ENCODE peak calls at places on chromosome 16, in nine cellular contexts. V is cardiac muscle cell, S is uterus, J is neuronal stem cell, U is DND-41, K is testis, H is adipocyte, F is upper lobe of right lung, I is ovary. W is an unnamed sample. For H3K4me1, the result is how much of the 10 kb centered on the place peaks cover.

GRCh38 chr16:72197556-72197955 is 25.6 kb upstream of the PMFBP1 start:
- DNase-seq in J (no peak), K (no peak), V (no peak), H (no peak), I (no peak), S (no peak), F (no peak), U (no peak), W (no peak)

GRCh38 chr16:66695935-66696668 is 441 bp downstream of the CMTM4 start:
- DNase-seq in S (peak), K (peak), F (peak), H (no peak), J (peak), V (no peak), I (peak), U (no peak), W (peak)

GRCh38 chr16:30104492-30104891 is 8.5 kb upstream of the YPEL3 start:
- DNase-seq in V (no peak), I (no peak), H (no peak), U (no peak), J (no peak), K (no peak), S (no peak), F (peak), W (no peak)

GRCh38 chr16:85246473-85246872 is 134.2 kb upstream of the CIBAR2 start:
- DNase-seq in K (no peak), I (no peak), U (no peak), H (no peak), F (no peak), V (no peak), J (no peak), S (no peak), W (no peak)

GRCh38 chr16:86577314-86577971 is 906 bp upstream of the FOXL1 start:
- DNase-seq in S (no peak), U (no peak), I (no peak), V (no peak), F (no peak), H (no peak), J (no peak), K (no peak), W (no peak)

GRCh38 chr16:84898447-84898846 is 78.7 kb downstream of the CRISPLD2 start:
- DNase-seq in S (no peak), F (no peak), H (no peak), K (no peak), J (no peak), U (no peak), V (no peak), I (no peak), W (no peak)

GRCh38 chr16:27918755-27919154 is 144.8 kb downstream of the GSG1L start:
- DNase-seq in U (no peak), H (no peak), S (no peak), F (no peak), I (no peak), J (no peak), V (no peak), K (peak), W (no peak)

GRCh38 chr16:6297666-6298435 is 1034.8 kb upstream of the RBFOX1 start:
- DNase-seq in H (no peak), U (no peak), J (no peak), F (no peak), V (no peak), K (no peak), I (no peak), S (no peak), W (no peak)

GRCh38 chr16:53912155-53912554 is 208.2 kb downstream of the FTO start:
- DNase-seq in H (no peak), V (no peak), J (no peak), F (no peak), S (no peak), K (no peak), I (no peak), U (no peak), W (no peak)

GRCh38 chr16:48432136-48432535 is 46.9 kb upstream of the SIAH1 start:
- DNase-seq in S (no peak), F (no peak), V (no peak), J (no peak), H (no peak), I (no peak), U (no peak), K (no peak), W (no peak)

GRCh38 chr16:67142342-67142741 is 8.5 kb downstream of the B3GNT9 start:
- DNase-seq in F (no peak), H (no peak), K (no peak), U (no peak), J (no peak), S (no peak), V (no peak), I (no peak), W (no peak)

GRCh38 chr16:72202014-72202413 is 30.1 kb upstream of the PMFBP1 start:
- DNase-seq in I (no peak), J (no peak), S (no peak), V (no peak), K (no peak), H (no peak), U (no peak), F (no peak), W (no peak)

GRCh38 chr16:31568577-31569359 is 41.1 kb downstream of the AHSP start:
- DNase-seq in S (peak), H (peak), I (no peak), J (no peak), K (peak), U (no peak), V (peak), F (peak), W (peak)

GRCh38 chr16:22120440-22120839 is 28.1 kb downstream of the VWA3A start:
- DNase-seq in H (no peak), F (no peak), U (no peak), K (no peak), J (no peak), S (no peak), I (no peak), V (no peak), W (no peak)

GRCh38 chr16:70746040-70746707 is 54.8 kb downstream of the VAC14 start:
- DNase-seq in V (peak), F (peak), J (no peak), I (peak), S (peak), H (peak), U (no peak), K (peak), W (peak)

GRCh38 chr16:11698271-11698689 is 30.0 kb downstream of the SNN start:
- DNase-seq in I (no peak), V (no peak), J (no peak), K (no peak), S (no peak), F (no peak), H (no peak), U (no peak), W (no peak)

GRCh38 chr16:88558457-88559442 is 11.5 kb upstream of the ZC3H18 start:
- DNase-seq in K (peak), S (peak), J (no peak), F (no peak), U (no peak), I (peak), H (peak), V (peak), W (peak)

GRCh38 chr16:88478115-88478514 is 25.0 kb downstream of the ZFPM1 start:
- DNase-seq in S (no peak), H (no peak), I (no peak), F (no peak), J (no peak), K (no peak), U (peak), V (no peak), W (no peak)

GRCh38 chr16:68564367-68564985 is 25.4 kb downstream of the ZFP90 start:
- DNase-seq in H (peak), F (no peak), I (no peak), V (peak), J (no peak), S (no peak), U (no peak), K (no peak), W (no peak)
- H3K4me1 ChIP-seq in H (under half), F (under half), I (under half), V (under half), J (under half), S (under half), U (under half), K (under half), W (under half)

DNA sequence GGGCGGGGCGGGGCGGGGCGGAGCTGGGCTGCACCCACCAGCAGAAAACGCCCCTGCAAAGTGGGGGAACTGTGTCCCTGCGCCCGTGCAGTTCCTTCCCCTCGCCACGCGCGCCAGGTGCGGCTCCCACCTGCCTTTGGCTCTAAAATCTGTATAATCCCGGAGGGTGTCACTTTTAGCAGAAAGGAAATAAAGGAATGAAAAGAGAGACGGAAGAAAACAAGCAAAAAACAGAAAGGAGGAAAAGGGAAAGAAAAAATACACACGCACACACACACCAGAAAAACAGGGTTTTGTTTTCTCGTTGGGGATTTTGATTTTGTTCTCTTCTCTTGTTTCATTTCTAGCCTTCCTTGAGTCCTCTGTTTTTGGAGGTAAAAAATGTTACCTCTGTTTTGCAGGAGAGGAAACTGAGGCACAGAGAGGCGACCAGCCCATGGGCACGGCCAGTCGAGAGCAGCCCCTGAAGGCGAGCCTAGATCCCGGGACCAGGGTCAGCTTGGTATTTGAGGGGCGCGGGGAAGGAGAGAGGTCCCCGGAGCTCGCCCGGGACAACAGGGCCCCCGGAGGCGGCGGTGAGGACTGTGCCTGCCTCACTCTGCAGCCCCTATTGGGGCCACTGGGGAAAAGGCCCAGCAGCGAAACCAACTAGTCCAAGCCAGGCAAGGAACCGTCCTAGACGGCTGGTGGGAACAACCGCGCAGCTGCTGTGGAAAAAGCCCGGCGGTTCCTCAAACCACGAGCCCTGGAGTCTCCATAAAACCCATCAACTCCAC is 594 bp upstream of the CARHSP1 start:
- DNase-seq in J (no peak), K (no peak), H (no peak), S (no peak), V (no peak), I (peak), F (no peak), U (peak), W (no peak)
- H3K4me3 ChIP-seq in J (peak), K (peak), H (peak), S (peak), V (peak), I (peak), F (peak), U (peak), W (peak)

GRCh38 chr16:20887207-20887606 is 13.0 kb downstream of the DCUN1D3 start:
- DNase-seq in S (no peak), V (no peak), H (no peak), U (no peak), K (no peak), F (no peak), I (no peak), J (no peak), W (no peak)
- H3K4me1 ChIP-seq in S (under half), V (under half), H (half or more), U (under half), K (under half), F (under half), I (under half), J (under half), W (under half)

GRCh38 chr16:59164461-59164860 is 430.3 kb upstream of the GOT2 start:
- DNase-seq in K (no peak), S (no peak), I (no peak), F (no peak), J (peak), U (peak), H (no peak), V (no peak), W (no peak)

GRCh38 chr16:59168715-59169114 is 434.6 kb upstream of the GOT2 start:
- DNase-seq in H (no peak), V (no peak), U (no peak), S (no peak), F (no peak), K (no peak), J (no peak), I (no peak), W (no peak)

GRCh38 chr16:59169168-59169567 is 435.1 kb upstream of the GOT2 start:
- DNase-seq in F (no peak), H (no peak), V (no peak), K (no peak), S (no peak), U (no peak), I (no peak), J (no peak), W (no peak)

GRCh38 chr16:59170065-59170712 is 436.1 kb upstream of the GOT2 start:
- DNase-seq in F (no peak), I (no peak), J (no peak), V (no peak), H (no peak), U (no peak), S (no peak), K (peak), W (no peak)
- H3K4me3 ChIP-seq in F (no peak), I (no peak), J (no peak), V (no peak), H (no peak), U (no peak), S (no peak), K (no peak), W (no peak)

GRCh38 chr16:81535679-81536360 is 91.2 kb downstream of the CMIP start:
- DNase-seq in J (no peak), U (no peak), S (no peak), K (no peak), H (no peak), I (no peak), F (no peak), V (no peak), W (no peak)

GRCh38 chr16:81539009-81539820 is 94.6 kb downstream of the CMIP start:
- DNase-seq in F (no peak), V (no peak), H (peak), S (no peak), U (no peak), J (no peak), I (no peak), K (no peak), W (no peak)

GRCh38 chr16:81541314-81541713 is 96.7 kb downstream of the CMIP start:
- DNase-seq in S (no peak), I (no peak), F (no peak), V (no peak), J (no peak), U (no peak), K (no peak), H (no peak), W (no peak)

GRCh38 chr16:81536648-81537047 is 92.0 kb downstream of the CMIP start:
- DNase-seq in U (no peak), V (no peak), S (no peak), J (no peak), F (no peak), I (no peak), H (no peak), K (no peak), W (no peak)

GRCh38 chr16:81537721-81538561 is 93.3 kb downstream of the CMIP start:
- DNase-seq in J (no peak), F (peak), S (no peak), V (peak), K (no peak), H (no peak), I (no peak), U (no peak), W (no peak)
- H3K4me1 ChIP-seq in J (under half), F (under half), S (under half), V (under half), K (under half), H (under half), I (under half), U (under half), W (under half)